ENCODE peak calls at places on chromosome 16, in seven cellular contexts. O, T, G, B, L, P and U are unnamed samples.

GRCh38 chr16:22063888-22064467 is 28.4 kb upstream of the VWA3A start:
- DNase-seq in O (no peak), T (no peak), G (no peak), B (no peak), L (no peak), P (no peak), U (no peak)

GRCh38 chr16:67257486-67258159 is 8.8 kb downstream of the SLC9A5 start:
- DNase-seq in O (no peak), T (no peak), G (no peak), B (no peak), L (no peak), P (no peak), U (no peak)

GRCh38 chr16:3732171-3732570 is 14.8 kb upstream of the TRAP1 start:
- DNase-seq in O (no peak), T (no peak), G (no peak), B (no peak), L (no peak), P (no peak), U (no peak)

GRCh38 chr16:71807905-71808592 is 585 bp downstream of the AP1G1 start:
- DNase-seq in O (peak), T (peak), G (no peak), B (no peak), L (no peak), P (no peak), U (no peak)

GRCh38 chr16:57882797-57883196 is 80.5 kb upstream of the KIFC3 start:
- DNase-seq in O (no peak), T (peak), G (no peak), B (no peak), L (no peak), P (no peak), U (no peak)

GRCh38 chr16:87052506-87052905 is 264.7 kb downstream of the C16orf95 start:
- DNase-seq in O (no peak), T (no peak), G (no peak), B (no peak), L (no peak), P (no peak), U (no peak)

GRCh38 chr16:68704232-68704867 is 32.7 kb upstream of the CDH1 start:
- DNase-seq in O (peak), T (peak), G (peak), B (peak), L (peak), P (no peak), U (peak)

GRCh38 chr16:67641779-67642708 is 2.9 kb upstream of the CARMIL2 start:
- DNase-seq in O (peak), T (peak), G (no peak), B (no peak), L (no peak), P (peak), U (no peak)

GRCh38 chr16:50491516-50491915 is 56.7 kb upstream of the NKD1 start:
- DNase-seq in O (no peak), T (no peak), G (no peak), B (no peak), L (no peak), P (no peak), U (no peak)

GRCh38 chr16:6363891-6364607 is 968.6 kb upstream of the RBFOX1 start:
- DNase-seq in O (no peak), T (no peak), G (no peak), B (no peak), L (no peak), P (no peak), U (no peak)

GRCh38 chr16:11636172-11636721 is 32.0 kb upstream of the SNN start:
- DNase-seq in O (peak), T (no peak), G (no peak), B (no peak), L (no peak), P (no peak), U (peak)

GRCh38 chr16:3215601-3216262 is 19.2 kb downstream of the ZNF200 start:
- DNase-seq in O (no peak), T (no peak), G (no peak), B (no peak), L (no peak), P (no peak), U (no peak)

GRCh38 chr16:4852221-4852872 is 5.1 kb downstream of the UBN1 start:
- DNase-seq in O (no peak), T (no peak), G (no peak), B (no peak), L (no peak), P (no peak), U (no peak)

GRCh38 chr16:51940183-51940582 is 606.8 kb downstream of the TOX3 start:
- DNase-seq in O (no peak), T (no peak), G (no peak), B (no peak), L (no peak), P (no peak), U (no peak)

DNA sequence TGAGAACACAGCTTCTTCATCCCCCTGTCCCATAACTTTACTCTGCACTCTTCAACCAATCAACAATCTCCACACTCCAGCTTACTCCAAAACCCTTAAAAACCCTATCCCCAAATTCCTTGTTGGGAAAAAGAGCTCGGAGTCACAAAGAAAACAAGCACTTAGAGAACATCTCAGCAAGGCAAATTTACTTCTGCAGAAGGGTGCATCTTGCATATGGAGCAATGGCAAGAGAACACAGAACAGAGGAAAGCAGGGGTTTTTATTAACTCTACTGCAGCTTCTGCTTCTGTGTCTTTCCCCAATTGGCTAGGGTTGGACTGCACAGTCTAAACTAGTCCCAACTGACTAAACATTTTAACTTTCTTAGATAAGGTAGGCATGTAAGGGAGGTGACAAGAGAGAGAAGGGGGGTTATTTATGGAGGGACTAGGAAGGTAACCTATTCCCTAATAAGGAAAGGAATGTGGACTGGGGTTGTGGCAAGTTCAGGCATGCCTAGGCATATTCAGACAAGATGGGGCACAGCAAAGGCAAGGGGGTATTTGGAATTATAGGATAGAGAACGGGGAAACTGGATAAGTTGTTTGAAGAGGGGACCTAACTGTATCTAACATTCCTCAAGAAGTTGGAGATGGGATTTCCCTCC is 125.5 kb downstream of the CACNG3 start:
- DNase-seq in O (no peak), T (no peak), G (no peak), B (no peak), L (no peak), P (no peak), U (no peak)
- TF ChIP-seq CTCF in O (no peak), T (no peak), G (no peak), B (no peak), L (no peak), P (no peak), U (no peak)

DNA sequence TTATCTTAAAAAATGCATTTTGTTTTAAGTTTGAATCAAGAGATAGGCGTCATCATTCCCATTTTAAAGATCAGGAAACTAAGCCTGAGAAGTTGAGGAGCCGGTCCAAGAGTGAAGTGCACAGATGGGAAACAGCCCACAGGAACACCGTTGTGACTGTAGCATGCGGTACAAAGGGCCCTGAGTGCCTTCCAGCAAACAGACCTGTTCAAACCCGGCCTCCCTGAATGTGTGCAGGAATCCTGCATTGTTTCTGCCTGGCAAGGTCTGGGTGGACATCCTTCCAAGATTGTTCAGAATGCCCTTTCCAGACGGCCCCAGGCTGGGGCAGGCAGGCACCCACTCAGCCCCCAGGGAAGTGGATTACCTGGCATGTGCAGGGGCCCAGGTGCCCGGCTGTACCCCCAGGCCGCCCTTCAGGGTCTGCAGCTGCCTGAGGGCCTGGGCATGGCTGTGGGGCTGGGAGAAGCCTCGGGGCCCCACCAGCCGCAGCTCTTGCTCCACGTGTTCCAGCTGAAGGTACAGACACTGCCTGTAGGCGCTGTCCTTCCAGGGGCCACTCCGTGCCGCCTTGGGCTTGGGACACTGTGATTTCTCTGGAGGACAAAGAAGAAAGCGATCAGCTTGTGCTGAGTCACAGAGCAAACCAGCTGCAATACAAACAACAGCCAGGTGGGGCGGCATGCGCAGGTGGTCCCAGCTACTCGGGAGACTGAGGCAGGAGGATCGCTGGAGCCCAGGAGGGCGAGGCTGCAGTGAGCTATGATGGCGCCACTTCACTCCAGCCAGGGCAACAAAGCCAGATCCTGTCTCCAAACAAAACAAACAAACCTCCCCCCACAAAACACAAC is 45.0 kb upstream of the GCSH start:
- DNase-seq in O (no peak), T (no peak), G (no peak), B (no peak), L (no peak), P (no peak), U (no peak)
- TF ChIP-seq CTCF in O (no peak), T (peak), G (no peak), B (peak), L (peak), P (no peak), U (peak)

GRCh38 chr16:56609463-56609921 is 1.1 kb downstream of the MT2A start:
- DNase-seq in O (peak), T (peak), G (no peak), B (no peak), L (no peak), P (no peak), U (no peak)
- TF ChIP-seq CTCF in O (no peak), T (no peak), G (no peak), B (no peak), L (no peak), P (no peak), U (no peak)

GRCh38 chr16:85917012-85917411 is 18.1 kb downstream of the IRF8 start:
- DNase-seq in O (no peak), T (no peak), G (no peak), B (no peak), L (no peak), P (no peak), U (no peak)
- TF ChIP-seq CTCF in O (no peak), T (peak), G (no peak), B (no peak), L (peak), P (no peak), U (peak)

DNA sequence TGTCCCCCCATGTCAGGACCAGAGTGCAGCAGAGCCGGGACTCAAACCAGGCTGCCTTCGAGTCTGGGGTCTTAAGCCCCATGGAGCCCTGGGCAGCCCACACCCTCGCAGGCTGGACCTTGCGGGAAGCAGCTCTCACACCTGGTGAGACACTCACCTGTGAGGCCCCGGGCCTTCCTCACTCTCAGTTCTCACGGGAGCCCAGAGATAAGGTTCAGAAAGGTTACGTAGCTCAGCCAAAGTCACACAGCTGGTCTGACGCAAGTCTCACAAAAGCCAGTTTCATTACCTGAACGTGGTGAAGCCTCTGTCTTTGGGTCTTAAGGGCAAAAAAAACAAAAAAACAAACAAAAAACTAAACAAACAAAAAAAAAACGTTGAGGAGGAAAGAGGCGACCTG is 32.8 kb upstream of the SSTR5 start:
- DNase-seq in O (no peak), T (no peak), G (no peak), B (no peak), L (no peak), P (no peak), U (no peak)
- TF ChIP-seq CTCF in O (no peak), T (no peak), G (no peak), B (no peak), L (no peak), P (no peak), U (no peak)

DNA sequence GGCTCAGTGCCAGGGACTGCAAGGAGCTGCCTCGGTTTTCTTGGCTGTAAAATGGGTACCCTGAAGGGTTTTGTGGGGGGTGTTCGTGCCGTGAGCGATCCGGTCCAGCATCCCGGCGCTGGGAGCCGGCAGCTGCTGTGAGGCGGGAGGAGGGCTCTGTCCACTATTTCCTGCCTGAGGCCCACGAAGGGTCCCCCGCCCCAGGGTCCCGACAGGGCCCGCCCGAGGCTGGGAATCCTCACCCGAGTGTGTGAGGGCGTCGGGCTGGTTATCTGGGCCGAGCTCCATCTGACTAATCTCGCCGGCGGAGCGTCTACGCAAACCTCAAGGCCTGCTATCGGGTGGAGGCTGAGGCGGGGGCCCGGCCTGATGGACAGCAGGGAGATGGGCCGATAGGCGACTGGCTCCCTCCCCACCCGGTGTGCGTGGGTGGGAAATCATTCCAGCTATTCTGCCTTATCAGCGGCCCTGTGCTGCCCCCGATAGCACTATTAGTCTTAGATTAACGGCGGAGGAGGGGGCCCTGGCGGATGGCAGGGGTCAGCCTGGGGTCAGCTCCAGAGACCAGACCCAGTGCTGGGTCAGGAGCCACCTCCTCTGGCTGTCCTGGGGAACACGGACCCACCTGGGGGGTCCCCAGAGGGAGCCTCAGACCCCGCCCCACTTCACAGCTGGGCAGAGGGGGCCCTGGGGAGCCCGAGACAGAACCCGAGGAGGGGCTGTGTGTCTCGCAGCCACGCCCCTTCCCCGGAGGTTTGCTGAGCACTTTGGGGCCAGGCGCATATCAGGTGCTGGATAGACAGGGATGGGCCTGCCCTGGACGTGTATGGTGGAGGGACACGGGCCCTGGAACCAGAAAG is 44.7 kb downstream of the ZFPM1 start:
- DNase-seq in O (no peak), T (peak), G (no peak), B (no peak), L (no peak), P (no peak), U (no peak)
- TF ChIP-seq CTCF in O (no peak), T (no peak), G (no peak), B (no peak), L (no peak), P (no peak), U (no peak)